ENCODE peak calls at places on chromosomes 2 and 18, in ten cellular contexts. G is neuronal stem cell; R is keratinocyte; D is right lobe of liver; F is CD8-positive, alpha-beta memory T cell; L is right cardiac atrium; T is PC-3; Z is sigmoid colon; J is MM.1S; C is adrenal gland. A is an unnamed sample. For H3K27me3, the result is how much of the 10 kb centered on the place peaks cover.

GRCh38 chr2:189014426-189015138 is 40.4 kb downstream of the COL3A1 start:
- DNase-seq in C (no peak), D (no peak), J (no peak), Z (no peak), T (no peak), F (no peak), R (no peak), L (no peak), G (no peak), A (no peak)

GRCh38 chr2:229048134-229048533 is 223.0 kb downstream of the PID1 start:
- DNase-seq in D (no peak), T (no peak), L (no peak), Z (no peak), J (no peak), G (no peak), F (no peak), R (no peak), C (no peak), A (no peak)

GRCh38 chr18:71212222-71212621 is 923.4 kb downstream of the SOCS6 start:
- DNase-seq in D (no peak), R (no peak), J (no peak), T (no peak), Z (no peak), F (no peak), L (no peak), G (no peak), C (no peak), A (no peak)

GRCh38 chr2:63587814-63588384 is 378 bp downstream of the WDPCP start:
- DNase-seq in T (peak), L (no peak), R (no peak), D (no peak), F (no peak), J (no peak), C (no peak), Z (no peak), G (no peak), A (no peak)

GRCh38 chr2:222176890-222177289 is 121.9 kb downstream of the PAX3 start:
- DNase-seq in J (no peak), C (no peak), G (peak), Z (no peak), F (no peak), T (no peak), D (no peak), R (no peak), L (no peak), A (no peak)

GRCh38 chr2:219576505-219577388 is 4.6 kb downstream of the INHA start:
- DNase-seq in R (no peak), J (no peak), G (no peak), D (no peak), T (peak), L (no peak), F (no peak), C (no peak), Z (no peak), A (no peak)

GRCh38 chr2:8701980-8702379 is 20.1 kb downstream of the ID2 start:
- DNase-seq in D (no peak), Z (no peak), J (no peak), F (no peak), L (no peak), C (no peak), R (no peak), T (no peak), G (no peak), A (no peak)

GRCh38 chr2:188512456-188512855 is 220.8 kb downstream of the GULP1 start:
- DNase-seq in T (peak), C (no peak), F (no peak), D (no peak), L (no peak), R (no peak), G (no peak), Z (no peak), J (peak), A (no peak)

GRCh38 chr2:139271149-139271548 is 491.0 kb upstream of the NXPH2 start:
- DNase-seq in J (no peak), G (no peak), R (no peak), D (no peak), F (no peak), C (no peak), L (no peak), T (no peak), Z (no peak), A (no peak)

GRCh38 chr2:149422337-149422990 is 92.1 kb downstream of the LYPD6 start:
- DNase-seq in D (no peak), J (no peak), Z (no peak), F (no peak), G (no peak), R (peak), T (peak), C (no peak), L (no peak), A (peak)

GRCh38 chr2:17239550-17239949 is 278.7 kb downstream of the RAD51AP2 start:
- DNase-seq in R (no peak), F (no peak), Z (no peak), J (no peak), T (no peak), G (no peak), C (no peak), D (no peak), L (no peak), A (no peak)

GRCh38 chr2:196080526-196080925 is 11.9 kb upstream of the DNAH7 start:
- DNase-seq in T (no peak), G (no peak), C (no peak), R (no peak), Z (no peak), J (peak), F (no peak), D (no peak), L (no peak), A (no peak)

GRCh38 chr2:212402316-212402715 is 136.3 kb downstream of the ERBB4 start:
- DNase-seq in C (no peak), L (no peak), R (no peak), T (peak), D (no peak), J (no peak), F (no peak), G (no peak), Z (no peak), A (no peak)

GRCh38 chr2:58339548-58340243 is 98.6 kb upstream of the FANCL start:
- DNase-seq in G (no peak), C (no peak), J (no peak), R (no peak), L (no peak), F (no peak), T (peak), Z (no peak), D (no peak), A (no peak)

GRCh38 chr18:37539236-37539635 is 26.4 kb downstream of the CELF4 start:
- DNase-seq in F (no peak), R (no peak), L (no peak), Z (no peak), D (no peak), T (no peak), J (no peak), C (no peak), G (no peak), A (no peak)

GRCh38 chr2:230269715-230270114 is 44.2 kb downstream of the SP140 start:
- DNase-seq in T (no peak), L (no peak), F (no peak), D (no peak), C (no peak), R (no peak), Z (no peak), J (no peak), G (no peak), A (no peak)

GRCh38 chr2:102708847-102709559 is 52.8 kb upstream of the TMEM182 start:
- DNase-seq in R (peak), J (no peak), T (peak), D (no peak), L (no peak), G (no peak), Z (no peak), C (no peak), F (no peak), A (peak)

GRCh38 chr18:44816449-44816848 is 135.8 kb downstream of the SETBP1 start:
- DNase-seq in G (no peak), F (no peak), T (no peak), J (no peak), R (no peak), L (no peak), Z (no peak), D (no peak), C (no peak), A (no peak)

GRCh38 chr2:219969508-219969907 is 342.1 kb downstream of the SLC4A3 start:
- DNase-seq in T (peak), J (no peak), R (peak), F (no peak), C (no peak), Z (no peak), G (no peak), D (no peak), L (no peak), A (no peak)

GRCh38 chr2:54148391-54148790 is 33.0 kb downstream of the ACYP2 start:
- DNase-seq in R (no peak), T (no peak), J (no peak), D (no peak), G (no peak), L (no peak), F (no peak), C (no peak), Z (no peak), A (no peak)

GRCh38 chr2:238528953-238529781 is 102.4 kb downstream of the ASB1 start:
- DNase-seq in C (no peak), F (no peak), T (peak), J (no peak), R (no peak), Z (no peak), L (no peak), D (no peak), G (no peak), A (peak)

GRCh38 chr2:12759248-12759647 is 42.5 kb downstream of the TRIB2 start:
- DNase-seq in R (peak), Z (peak), J (no peak), T (peak), D (no peak), L (no peak), F (no peak), G (no peak), C (no peak), A (peak)

GRCh38 chr2:226475650-226476049 is 324.0 kb downstream of the IRS1 start:
- DNase-seq in D (no peak), L (no peak), Z (no peak), C (no peak), F (no peak), T (peak), R (no peak), J (no peak), G (no peak), A (peak)

GRCh38 chr2:150699208-150699607 is 211.7 kb upstream of the RND3 start:
- DNase-seq in C (no peak), T (no peak), L (no peak), R (no peak), F (no peak), J (no peak), D (no peak), G (no peak), Z (no peak), A (no peak)

GRCh38 chr2:10863837-10864236 is 47.9 kb upstream of the KCNF1 start:
- DNase-seq in D (no peak), R (no peak), F (no peak), L (no peak), G (no peak), T (no peak), C (no peak), J (peak), Z (no peak), A (no peak)

DNA sequence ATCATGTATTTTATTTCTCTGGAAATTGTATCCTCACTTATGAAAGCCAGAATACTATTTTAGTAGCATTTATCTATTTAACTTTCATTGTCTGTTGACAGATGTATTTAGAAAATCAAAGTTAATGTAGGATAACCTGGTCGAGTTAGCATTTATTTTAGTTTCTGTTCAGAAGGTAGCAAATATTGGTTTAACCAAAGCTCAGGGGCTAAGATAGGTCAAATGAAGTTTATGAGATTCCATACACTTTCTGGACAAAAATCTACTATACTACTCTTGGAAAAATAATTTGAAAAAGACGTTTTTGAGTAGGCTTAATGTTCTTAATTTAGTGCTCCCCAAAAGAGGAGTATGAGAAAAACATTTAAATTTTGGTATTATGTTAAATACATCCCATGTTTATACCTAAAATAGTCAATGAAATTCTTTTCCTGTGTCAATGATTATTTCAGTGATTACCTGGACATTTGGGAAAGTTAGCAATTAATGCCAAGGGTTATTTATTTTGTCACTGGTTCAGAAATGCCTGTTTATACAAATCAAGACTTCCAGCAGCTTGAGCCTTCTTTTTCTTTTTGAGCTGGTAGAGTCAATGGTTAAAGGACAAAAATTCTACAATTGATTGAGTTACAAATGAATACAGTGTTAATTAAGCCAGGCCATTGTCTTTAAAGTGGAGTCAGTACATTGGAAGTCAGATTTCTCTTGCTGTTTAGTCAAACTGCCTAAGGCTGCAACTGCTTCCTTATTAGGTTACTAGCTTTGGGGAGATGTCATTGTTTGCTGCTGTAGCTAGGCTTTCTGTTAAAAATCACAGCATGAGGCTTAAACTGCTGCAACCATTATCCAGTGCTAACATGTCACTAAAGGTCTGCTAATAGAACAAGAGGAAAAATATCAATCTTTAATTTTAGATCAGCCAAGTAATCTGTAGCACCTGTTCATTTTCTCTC is 182.3 kb downstream of the CAMKMT start:
- DNase-seq in J (no peak), C (no peak), Z (no peak), F (no peak), L (no peak), R (no peak), G (peak), D (no peak), T (peak), A (no peak)
- H3K27ac ChIP-seq in J (no peak), C (no peak), Z (no peak), F (no peak), L (no peak), R (no peak), G (peak), D (peak), T (no peak), A (no peak)

GRCh38 chr2:201618744-201619654 is 24.3 kb downstream of the TMEM237 start:
- DNase-seq in D (peak), J (no peak), L (peak), C (peak), F (no peak), R (no peak), T (no peak), Z (peak), G (no peak), A (peak)
- H3K4me3 ChIP-seq in D (no peak), J (no peak), L (peak), C (no peak), F (no peak), R (no peak), T (no peak), Z (peak), G (no peak), A (peak)

DNA sequence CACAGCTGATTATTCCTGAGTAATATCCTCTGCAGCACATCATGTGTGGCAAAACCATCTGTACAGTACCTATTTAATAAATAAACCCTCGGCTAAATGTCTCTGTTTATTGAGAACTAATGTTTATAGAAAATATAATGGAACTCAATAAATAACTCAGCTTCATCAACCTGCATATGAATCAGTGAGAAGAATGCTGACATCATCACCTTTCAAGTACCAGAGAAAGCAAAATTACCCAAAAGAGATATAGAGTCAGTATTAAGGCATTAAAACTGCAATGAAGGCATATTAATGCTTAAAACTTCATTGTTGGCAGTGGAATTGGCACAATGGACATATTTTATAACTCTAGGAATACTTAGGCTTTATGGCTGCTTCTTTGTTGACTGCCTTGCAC is 558.4 kb downstream of the PLCL1 start:
- DNase-seq in D (no peak), R (no peak), T (no peak), L (no peak), C (no peak), J (no peak), F (no peak), G (no peak), Z (no peak), A (no peak)
- H3K27me3 ChIP-seq in D (under half), R (under half), T (under half), L (under half), C (under half), J (half or more), F (under half), G (under half), Z (under half), A (under half)

GRCh38 chr2:45897836-45898235 is 246.4 kb downstream of the PRKCE start:
- DNase-seq in R (no peak), D (no peak), L (no peak), F (no peak), G (no peak), C (peak), Z (no peak), T (no peak), J (no peak), A (no peak)
- H3K27ac ChIP-seq in R (no peak), D (no peak), L (no peak), F (no peak), G (no peak), C (no peak), Z (no peak), T (no peak), J (no peak), A (no peak)

DNA sequence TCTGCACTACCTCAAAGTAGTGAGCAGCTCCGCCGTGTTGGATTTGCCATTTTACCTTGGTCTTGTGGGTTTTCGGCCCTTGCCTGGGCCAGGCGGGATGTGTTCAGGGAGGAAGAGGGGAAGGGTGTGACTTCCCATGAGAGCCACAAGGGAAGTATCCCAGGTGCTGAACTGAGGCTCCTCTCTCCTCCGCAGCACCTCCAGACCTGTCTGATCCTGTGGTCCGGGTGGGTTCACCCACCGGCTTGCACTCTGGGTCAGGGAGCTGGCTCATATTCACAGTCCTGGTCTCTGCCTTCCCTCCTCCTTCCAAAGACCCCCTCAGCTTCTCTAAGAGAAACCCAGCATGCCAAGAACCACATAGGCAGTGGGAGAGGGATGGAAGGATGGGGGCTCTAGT is 235.8 kb downstream of the SEPTIN10 start:
- DNase-seq in G (no peak), D (peak), L (no peak), T (no peak), J (no peak), F (no peak), R (no peak), Z (peak), C (no peak), A (no peak)
- H3K4me3 ChIP-seq in G (no peak), D (no peak), L (no peak), T (no peak), J (no peak), F (no peak), R (no peak), Z (no peak), C (no peak), A (no peak)

GRCh38 chr2:44939074-44940052 is 2.1 kb upstream of the SIX3 start:
- DNase-seq in G (no peak), C (no peak), F (no peak), R (no peak), Z (no peak), J (no peak), D (no peak), L (peak), T (no peak), A (no peak)

GRCh38 chr2:44942304-44943030 is 965 bp downstream of the SIX3 start:
- DNase-seq in T (no peak), Z (no peak), J (no peak), L (peak), R (no peak), D (no peak), C (no peak), G (no peak), F (no peak), A (no peak)

GRCh38 chr2:44941551-44942234 is at the start of gene SIX3:
- DNase-seq in F (no peak), Z (no peak), D (no peak), R (no peak), J (peak), G (peak), C (no peak), L (peak), T (peak), A (no peak)

GRCh38 chr2:44940053-44940494 is 1.4 kb upstream of the SIX3 start:
- DNase-seq in C (no peak), D (no peak), Z (no peak), L (no peak), J (no peak), R (no peak), T (no peak), F (no peak), G (no peak), A (no peak)

GRCh38 chr2:44940612-44941464 is 664 bp upstream of the SIX3 start:
- DNase-seq in J (no peak), G (no peak), L (peak), R (no peak), T (no peak), Z (no peak), D (no peak), C (no peak), F (no peak), A (no peak)
- H3K27me3 ChIP-seq in J (half or more), G (under half), L (under half), R (half or more), T (under half), Z (half or more), D (under half), C (half or more), F (under half), A (half or more)

GRCh38 chr2:18345848-18346247 is 214.6 kb downstream of the RDH14 start:
- DNase-seq in J (no peak), R (no peak), C (no peak), D (peak), L (no peak), T (peak), F (no peak), G (no peak), Z (no peak), A (no peak)
- H3K27ac ChIP-seq in J (no peak), R (no peak), C (no peak), D (no peak), L (no peak), T (no peak), F (no peak), G (no peak), Z (no peak), A (no peak)

DNA sequence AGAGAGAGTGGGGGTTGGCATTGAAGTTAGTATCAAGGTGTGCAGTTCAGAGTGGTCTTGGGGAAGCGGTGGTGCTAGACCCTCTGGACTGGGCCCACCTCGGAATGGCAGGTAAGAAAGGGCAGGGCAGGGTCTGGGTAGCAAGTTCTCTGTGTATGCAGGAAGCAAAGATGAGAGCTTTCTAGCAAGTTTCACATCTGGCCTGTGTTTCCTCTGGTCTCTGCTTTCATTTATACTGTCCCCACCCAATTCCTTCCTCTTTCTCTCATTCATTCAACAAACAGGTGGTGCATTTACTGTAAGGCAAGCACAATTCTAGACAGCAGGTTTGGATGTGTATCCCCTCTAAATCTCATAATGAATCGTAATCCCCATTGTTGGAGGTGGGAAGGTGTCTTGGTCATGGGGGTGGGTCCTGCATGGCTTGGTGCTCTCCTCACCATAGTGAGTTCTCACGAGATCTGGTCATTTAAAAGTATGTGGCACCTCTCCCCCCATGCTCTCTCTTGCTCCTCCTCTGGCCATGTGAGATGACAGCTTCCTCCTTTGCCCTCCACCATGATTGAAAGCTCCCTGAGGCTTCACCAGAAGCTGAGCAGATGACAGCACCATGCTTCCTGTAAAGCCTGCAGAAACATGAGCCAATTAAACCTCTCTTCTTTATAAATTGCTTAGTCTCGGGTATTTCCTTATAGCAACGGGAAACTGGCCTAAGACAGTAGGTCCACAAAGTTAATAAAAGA is 51.8 kb downstream of the PKDCC start:
- DNase-seq in F (no peak), D (no peak), J (peak), T (no peak), R (no peak), C (no peak), L (no peak), G (no peak), Z (no peak), A (no peak)
- H3K4me3 ChIP-seq in F (no peak), D (no peak), J (no peak), T (no peak), R (no peak), C (no peak), L (no peak), G (no peak), Z (no peak), A (no peak)

A was measured in brain microvascular endothelial cell.